ENCODE peak calls at places on chromosomes 13 and 19, in six cellular contexts. One of them, this sample, is unnamed.

GRCh38 chr19:456547-457110 is 4.2 kb downstream of the SHC2 start:
- DNase-seq in NCI-H1105: no peak
- DNase-seq in activated T-helper 1 cell treated with anti-CD3 and anti-CD28 coated beads, Interleukin-12 subunit alpha, Interleukin-12 subunit beta, Interleukin-2, Interleukin-4 antibody, amounts not matched to agents 30 ng/mL and 10 ng/mL and 1 ng/mL, durations not matched to agents 14 hours and 24 hours and 36 hours: no peak
- DNase-seq in glutamatergic neuron: no peak
- DNase-seq in NCI-H2107: no peak
- DNase-seq in stimulated activated CD4-positive, alpha-beta T cell treated with anti-CD3 and anti-CD28 coated beads, Interleukin-1b, Interleukin-23, amount 100 ng/mL, for 48 hours: no peak
- DNase-seq in this sample: no peak

GRCh38 chr13:80033286-80033685 is 307.6 kb downstream of the SPRY2 start:
- DNase-seq in NCI-H2107: no peak
- DNase-seq in activated T-helper 1 cell treated with anti-CD3 and anti-CD28 coated beads, Interleukin-12 subunit alpha, Interleukin-12 subunit beta, Interleukin-2, Interleukin-4 antibody, amounts not matched to agents 30 ng/mL and 10 ng/mL and 1 ng/mL, durations not matched to agents 14 hours and 24 hours and 36 hours: no peak
- DNase-seq in glutamatergic neuron: no peak
- DNase-seq in stimulated activated CD4-positive, alpha-beta T cell treated with anti-CD3 and anti-CD28 coated beads, Interleukin-1b, Interleukin-23, amount 100 ng/mL, for 48 hours: no peak
- DNase-seq in NCI-H1105: no peak
- DNase-seq in this sample: no peak

GRCh38 chr19:20840371-20840770 is 64.3 kb downstream of the ZNF66 start:
- DNase-seq in stimulated activated CD4-positive, alpha-beta T cell treated with anti-CD3 and anti-CD28 coated beads, Interleukin-1b, Interleukin-23, amount 100 ng/mL, for 48 hours: no peak
- DNase-seq in NCI-H1105: no peak
- DNase-seq in glutamatergic neuron: no peak
- DNase-seq in NCI-H2107: no peak
- DNase-seq in activated T-helper 1 cell treated with anti-CD3 and anti-CD28 coated beads, Interleukin-12 subunit alpha, Interleukin-12 subunit beta, Interleukin-2, Interleukin-4 antibody, amounts not matched to agents 30 ng/mL and 10 ng/mL and 1 ng/mL, durations not matched to agents 14 hours and 24 hours and 36 hours: no peak
- DNase-seq in this sample: no peak

GRCh38 chr13:44951184-44951583 is 38.1 kb downstream of the NUFIP1 start:
- DNase-seq in stimulated activated CD4-positive, alpha-beta T cell treated with anti-CD3 and anti-CD28 coated beads, Interleukin-1b, Interleukin-23, amount 100 ng/mL, for 48 hours: no peak
- DNase-seq in glutamatergic neuron: no peak
- DNase-seq in NCI-H2107: no peak
- DNase-seq in NCI-H1105: no peak
- DNase-seq in activated T-helper 1 cell treated with anti-CD3 and anti-CD28 coated beads, Interleukin-12 subunit alpha, Interleukin-12 subunit beta, Interleukin-2, Interleukin-4 antibody, amounts not matched to agents 30 ng/mL and 10 ng/mL and 1 ng/mL, durations not matched to agents 14 hours and 24 hours and 36 hours: no peak
- DNase-seq in this sample: no peak

GRCh38 chr19:8387688-8388611 is 2.2 kb upstream of the RAB11B start:
- DNase-seq in stimulated activated CD4-positive, alpha-beta T cell treated with anti-CD3 and anti-CD28 coated beads, Interleukin-1b, Interleukin-23, amount 100 ng/mL, for 48 hours: no peak
- DNase-seq in activated T-helper 1 cell treated with anti-CD3 and anti-CD28 coated beads, Interleukin-12 subunit alpha, Interleukin-12 subunit beta, Interleukin-2, Interleukin-4 antibody, amounts not matched to agents 30 ng/mL and 10 ng/mL and 1 ng/mL, durations not matched to agents 14 hours and 24 hours and 36 hours: no peak
- DNase-seq in NCI-H2107: no peak
- DNase-seq in NCI-H1105: no peak
- DNase-seq in glutamatergic neuron: no peak
- DNase-seq in this sample: no peak

GRCh38 chr13:48838193-48839000 is 137.3 kb upstream of the FNDC3A start:
- DNase-seq in NCI-H2107: no peak
- DNase-seq in NCI-H1105: no peak
- DNase-seq in activated T-helper 1 cell treated with anti-CD3 and anti-CD28 coated beads, Interleukin-12 subunit alpha, Interleukin-12 subunit beta, Interleukin-2, Interleukin-4 antibody, amounts not matched to agents 30 ng/mL and 10 ng/mL and 1 ng/mL, durations not matched to agents 14 hours and 24 hours and 36 hours: no peak
- DNase-seq in glutamatergic neuron: no peak
- DNase-seq in stimulated activated CD4-positive, alpha-beta T cell treated with anti-CD3 and anti-CD28 coated beads, Interleukin-1b, Interleukin-23, amount 100 ng/mL, for 48 hours: no peak
- DNase-seq in this sample: no peak

GRCh38 chr13:99404005-99404755 is 97.0 kb upstream of the GPR183 start:
- DNase-seq in NCI-H2107: no peak
- DNase-seq in activated T-helper 1 cell treated with anti-CD3 and anti-CD28 coated beads, Interleukin-12 subunit alpha, Interleukin-12 subunit beta, Interleukin-2, Interleukin-4 antibody, amounts not matched to agents 30 ng/mL and 10 ng/mL and 1 ng/mL, durations not matched to agents 14 hours and 24 hours and 36 hours: no peak
- DNase-seq in glutamatergic neuron: no peak
- DNase-seq in NCI-H1105: no peak
- DNase-seq in stimulated activated CD4-positive, alpha-beta T cell treated with anti-CD3 and anti-CD28 coated beads, Interleukin-1b, Interleukin-23, amount 100 ng/mL, for 48 hours: no peak
- DNase-seq in this sample: no peak

GRCh38 chr19:17468302-17469091 is 1.8 kb upstream of the SLC27A1 start:
- DNase-seq in activated T-helper 1 cell treated with anti-CD3 and anti-CD28 coated beads, Interleukin-12 subunit alpha, Interleukin-12 subunit beta, Interleukin-2, Interleukin-4 antibody, amounts not matched to agents 30 ng/mL and 10 ng/mL and 1 ng/mL, durations not matched to agents 14 hours and 24 hours and 36 hours: no peak
- DNase-seq in NCI-H2107: no peak
- DNase-seq in stimulated activated CD4-positive, alpha-beta T cell treated with anti-CD3 and anti-CD28 coated beads, Interleukin-1b, Interleukin-23, amount 100 ng/mL, for 48 hours: no peak
- DNase-seq in glutamatergic neuron: no peak
- DNase-seq in NCI-H1105: no peak
- DNase-seq in this sample: peak

GRCh38 chr19:2046046-2046907 is 4.8 kb downstream of the MKNK2 start:
- DNase-seq in glutamatergic neuron: no peak
- DNase-seq in activated T-helper 1 cell treated with anti-CD3 and anti-CD28 coated beads, Interleukin-12 subunit alpha, Interleukin-12 subunit beta, Interleukin-2, Interleukin-4 antibody, amounts not matched to agents 30 ng/mL and 10 ng/mL and 1 ng/mL, durations not matched to agents 14 hours and 24 hours and 36 hours: no peak
- DNase-seq in NCI-H2107: no peak
- DNase-seq in stimulated activated CD4-positive, alpha-beta T cell treated with anti-CD3 and anti-CD28 coated beads, Interleukin-1b, Interleukin-23, amount 100 ng/mL, for 48 hours: no peak
- DNase-seq in NCI-H1105: no peak
- DNase-seq in this sample: no peak